ENCODE peak calls at places on chromosome 22, in five cellular contexts. One of them, this sample, is unnamed.

GRCh38 chr22:36304429-36304828 is 51.5 kb downstream of the APOL1 start:
- DNase-seq in H1: no peak
- DNase-seq in GM12878: no peak
- DNase-seq in HepG2: no peak
- DNase-seq in K562: no peak
- DNase-seq in this sample: no peak

GRCh38 chr22:23061471-23062280 is 8.6 kb upstream of the GNAZ start:
- DNase-seq in H1: no peak
- DNase-seq in GM12878: no peak
- DNase-seq in HepG2: no peak
- DNase-seq in K562: no peak
- DNase-seq in this sample: peak

GRCh38 chr22:44616882-44617655 is 84.9 kb upstream of the PRR5 start:
- DNase-seq in H1: no peak
- DNase-seq in GM12878: no peak
- DNase-seq in HepG2: no peak
- DNase-seq in K562: no peak
- DNase-seq in this sample: peak

GRCh38 chr22:46965552-46966494 is 203.4 kb downstream of the TBC1D22A start:
- DNase-seq in H1: no peak
- DNase-seq in GM12878: no peak
- DNase-seq in HepG2: no peak
- DNase-seq in K562: no peak
- DNase-seq in this sample: no peak

GRCh38 chr22:48778308-48779195 is 1049.1 kb downstream of the BRD1 start:
- DNase-seq in H1: no peak
- DNase-seq in GM12878: no peak
- DNase-seq in HepG2: no peak
- DNase-seq in K562: no peak
- DNase-seq in this sample: no peak

GRCh38 chr22:33076368-33076767 is 18.2 kb upstream of the SYN3 start:
- DNase-seq in H1: no peak
- DNase-seq in GM12878: no peak
- DNase-seq in HepG2: no peak
- DNase-seq in K562: no peak
- DNase-seq in this sample: no peak

GRCh38 chr22:42820075-42820763 is 36.9 kb downstream of the ARFGAP3 start:
- DNase-seq in H1: no peak
- DNase-seq in GM12878: no peak
- DNase-seq in HepG2: no peak
- DNase-seq in K562: peak
- DNase-seq in this sample: no peak

GRCh38 chr22:48218889-48219420 is 1456.5 kb downstream of the TBC1D22A start:
- DNase-seq in H1: no peak
- DNase-seq in GM12878: no peak
- DNase-seq in HepG2: no peak
- DNase-seq in K562: no peak
- DNase-seq in this sample: no peak

GRCh38 chr22:24063986-24064385 is 52.9 kb downstream of the CABIN1 start:
- DNase-seq in H1: no peak
- DNase-seq in GM12878: no peak
- DNase-seq in HepG2: no peak
- DNase-seq in K562: no peak
- DNase-seq in this sample: no peak

GRCh38 chr22:46830841-46831240 is 68.4 kb downstream of the TBC1D22A start:
- DNase-seq in H1: no peak
- DNase-seq in GM12878: no peak
- DNase-seq in HepG2: no peak
- DNase-seq in K562: no peak
- DNase-seq in this sample: no peak

DNA sequence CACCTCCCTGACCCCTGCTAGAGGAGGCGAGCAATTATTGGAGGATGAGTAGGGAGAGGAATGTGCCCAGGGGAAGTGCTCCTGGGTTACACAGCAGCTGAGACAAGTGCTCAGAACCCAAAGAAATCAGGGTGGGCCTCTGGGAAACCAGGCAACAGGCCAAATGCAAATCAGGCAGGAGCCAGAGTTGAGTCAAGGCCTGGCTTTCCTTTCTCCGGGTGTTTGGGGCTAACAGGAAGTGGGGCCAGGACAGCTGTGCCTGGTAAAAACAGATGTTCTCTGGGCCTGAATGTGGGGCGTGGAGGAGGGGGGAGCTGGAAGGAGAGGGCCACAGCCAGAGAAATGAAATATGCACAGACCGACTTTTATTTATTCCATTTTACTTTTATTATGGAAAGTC is 22.0 kb downstream of the MFNG start:
- DNase-seq in H1: no peak
- DNase-seq in GM12878: peak
- DNase-seq in HepG2: no peak
- DNase-seq in K562: no peak
- DNase-seq in this sample: peak
- TF ChIP-seq GABPA in H1: no peak
- TF ChIP-seq GABPA in GM12878: no peak
- TF ChIP-seq GABPA in HepG2: no peak
- TF ChIP-seq GABPA in K562: no peak
- TF ChIP-seq GABPA in this sample: no peak

GRCh38 chr22:35032571-35032970 is 33.4 kb upstream of the ISX start:
- DNase-seq in H1: no peak
- DNase-seq in GM12878: no peak
- DNase-seq in HepG2: no peak
- DNase-seq in K562: no peak
- DNase-seq in this sample: no peak

GRCh38 chr22:35037089-35037488 is 28.9 kb upstream of the ISX start:
- DNase-seq in H1: no peak
- DNase-seq in GM12878: no peak
- DNase-seq in HepG2: no peak
- DNase-seq in K562: peak
- DNase-seq in this sample: no peak

GRCh38 chr22:35039625-35040024 is 26.3 kb upstream of the ISX start:
- DNase-seq in H1: no peak
- DNase-seq in GM12878: no peak
- DNase-seq in HepG2: no peak
- DNase-seq in K562: no peak
- DNase-seq in this sample: peak

GRCh38 chr22:35034963-35035362 is 31.0 kb upstream of the ISX start:
- DNase-seq in H1: no peak
- DNase-seq in GM12878: no peak
- DNase-seq in HepG2: no peak
- DNase-seq in K562: no peak
- DNase-seq in this sample: no peak

DNA sequence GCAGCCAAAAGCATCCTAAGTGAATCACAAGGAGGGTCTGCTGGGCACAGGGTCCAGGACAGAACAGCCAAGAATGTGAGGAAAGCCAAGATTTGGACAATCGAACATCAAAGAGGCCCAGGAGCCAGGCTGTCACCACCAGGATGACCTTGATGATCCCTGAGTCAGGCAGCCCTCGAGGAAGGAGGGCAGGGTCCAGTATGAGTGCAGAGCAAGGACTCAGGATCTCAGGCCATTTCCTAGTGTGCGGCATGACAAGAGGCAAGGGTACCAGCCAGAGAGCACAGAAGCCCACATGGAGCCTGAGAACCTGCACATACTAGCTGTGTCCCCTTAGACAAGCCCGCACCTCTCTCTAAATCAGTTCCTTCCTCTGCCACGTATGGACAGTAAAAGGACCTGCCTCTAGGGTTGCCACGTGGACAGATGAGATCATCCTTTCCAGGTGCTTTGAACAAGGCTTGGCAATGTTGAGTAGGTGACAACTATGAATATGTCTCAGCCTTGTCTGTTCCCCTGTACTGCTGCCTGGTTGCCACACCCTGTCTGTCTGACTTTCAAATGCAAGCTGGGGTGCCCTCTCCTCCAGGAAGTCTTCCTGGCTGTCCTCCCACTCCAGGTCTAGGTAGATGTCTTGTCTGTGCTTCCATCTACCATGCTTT is 32.2 kb upstream of the ISX start:
- DNase-seq in H1: no peak
- DNase-seq in GM12878: no peak
- DNase-seq in HepG2: no peak
- DNase-seq in K562: no peak
- DNase-seq in this sample: no peak
- TF ChIP-seq YY1 in H1: no peak
- TF ChIP-seq YY1 in GM12878: no peak
- TF ChIP-seq YY1 in HepG2: no peak
- TF ChIP-seq YY1 in K562: no peak
- TF ChIP-seq YY1 in this sample: no peak

GRCh38 chr22:17167486-17167885 is 8.4 kb upstream of the HDHD5 start:
- DNase-seq in H1: no peak
- DNase-seq in GM12878: no peak
- DNase-seq in HepG2: no peak
- DNase-seq in K562: no peak
- DNase-seq in this sample: no peak
- TF ChIP-seq GABPA in H1: no peak
- TF ChIP-seq GABPA in GM12878: no peak
- TF ChIP-seq GABPA in HepG2: no peak
- TF ChIP-seq GABPA in K562: no peak
- TF ChIP-seq GABPA in this sample: no peak

DNA sequence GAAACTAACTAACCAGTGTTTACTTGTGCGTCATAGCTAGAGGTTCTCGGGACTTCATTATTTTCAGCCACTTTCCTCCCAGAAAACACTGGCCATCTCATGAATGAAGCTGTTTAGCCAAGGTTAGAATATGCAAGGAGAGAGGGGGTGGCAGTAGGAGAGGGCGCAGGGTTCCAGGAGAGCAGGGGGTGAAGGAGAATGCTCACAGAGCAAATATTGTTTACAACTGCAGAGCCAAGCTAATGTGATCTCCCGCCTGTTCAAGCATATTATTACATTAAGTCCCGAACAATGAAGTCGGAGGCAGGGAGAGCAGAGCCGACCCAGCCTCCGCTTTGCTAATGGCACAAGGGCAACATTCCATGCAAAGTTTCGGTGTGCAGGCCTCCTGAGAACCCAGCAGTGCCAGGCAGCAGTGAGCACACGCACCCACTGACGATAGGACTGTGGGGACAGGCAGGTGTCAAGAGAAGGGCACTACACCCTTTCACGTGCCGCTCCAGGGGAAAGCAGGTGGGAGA is 80.1 kb downstream of the MICAL3 start:
- DNase-seq in H1: no peak
- DNase-seq in GM12878: no peak
- DNase-seq in HepG2: no peak
- DNase-seq in K562: no peak
- DNase-seq in this sample: peak
- TF ChIP-seq YY1 in H1: no peak
- TF ChIP-seq YY1 in GM12878: no peak
- TF ChIP-seq YY1 in HepG2: no peak
- TF ChIP-seq YY1 in K562: no peak
- TF ChIP-seq YY1 in this sample: no peak

DNA sequence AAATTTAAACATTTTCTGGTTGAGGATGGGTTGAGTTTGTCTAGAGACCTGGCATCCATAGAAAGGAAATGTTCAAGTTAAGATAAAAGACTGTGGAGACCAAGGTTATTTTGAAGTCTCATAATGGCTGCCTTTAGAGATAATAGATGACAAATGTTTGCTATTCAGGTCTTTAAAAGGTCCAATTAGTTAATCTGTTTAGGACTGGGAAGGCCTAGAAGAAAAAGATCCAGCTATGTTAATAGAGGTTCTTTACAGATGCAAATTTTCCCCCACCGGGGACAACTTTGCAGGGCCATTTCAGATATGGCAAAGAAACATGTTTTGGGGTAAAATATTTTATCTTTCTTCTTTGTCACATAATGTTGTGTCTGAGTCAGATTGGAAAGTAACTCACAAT is 3.1 kb upstream of the APOBEC3G start:
- DNase-seq in H1: no peak
- DNase-seq in GM12878: no peak
- DNase-seq in HepG2: no peak
- DNase-seq in K562: no peak
- DNase-seq in this sample: no peak
- TF ChIP-seq GABPA in H1: no peak
- TF ChIP-seq GABPA in GM12878: no peak
- TF ChIP-seq GABPA in HepG2: no peak
- TF ChIP-seq GABPA in K562: no peak
- TF ChIP-seq GABPA in this sample: no peak